ENCODE peak calls at places on chromosomes 2 and 18, in four cellular contexts. One of them, this sample, is unnamed.

GRCh38 chr2:85327757-85328617 is at the start of gene TGOLN2:
- DNase-seq in MM.1S: peak
- DNase-seq in HepG2: peak
- DNase-seq in AG04450: peak
- DNase-seq in this sample: peak

GRCh38 chr2:167181674-167182073 is 293.4 kb downstream of the XIRP2 start:
- DNase-seq in MM.1S: no peak
- DNase-seq in HepG2: no peak
- DNase-seq in AG04450: no peak
- DNase-seq in this sample: no peak

GRCh38 chr18:11488175-11488574 is 121.2 kb upstream of the SLC35G4 start:
- DNase-seq in MM.1S: no peak
- DNase-seq in HepG2: no peak
- DNase-seq in AG04450: no peak
- DNase-seq in this sample: no peak

GRCh38 chr2:101047774-101048173 is 45.7 kb downstream of the RPL31 start:
- DNase-seq in MM.1S: no peak
- DNase-seq in HepG2: no peak
- DNase-seq in AG04450: no peak
- DNase-seq in this sample: no peak

GRCh38 chr2:113136828-113137775 is 9.7 kb downstream of the IL1RN start:
- DNase-seq in MM.1S: peak
- DNase-seq in HepG2: peak
- DNase-seq in AG04450: peak
- DNase-seq in this sample: peak

GRCh38 chr2:234240917-234241316 is 190.4 kb downstream of the SPP2 start:
- DNase-seq in MM.1S: no peak
- DNase-seq in HepG2: no peak
- DNase-seq in AG04450: peak
- DNase-seq in this sample: no peak

GRCh38 chr2:196534533-196534932 is 105.0 kb upstream of the CCDC150 start:
- DNase-seq in MM.1S: no peak
- DNase-seq in HepG2: no peak
- DNase-seq in AG04450: no peak
- DNase-seq in this sample: no peak

GRCh38 chr2:144430722-144431163 is 89.2 kb downstream of the ZEB2 start:
- DNase-seq in MM.1S: no peak
- DNase-seq in HepG2: no peak
- DNase-seq in AG04450: peak
- DNase-seq in this sample: no peak

GRCh38 chr2:218437969-218438368 is 19.0 kb downstream of the VIL1 start:
- DNase-seq in MM.1S: no peak
- DNase-seq in HepG2: no peak
- DNase-seq in AG04450: no peak
- DNase-seq in this sample: no peak

GRCh38 chr2:61176755-61177726 is 15.1 kb downstream of the C2orf74 start:
- DNase-seq in MM.1S: peak
- DNase-seq in HepG2: peak
- DNase-seq in AG04450: peak
- DNase-seq in this sample: peak

GRCh38 chr2:235739704-235740415 is 246.0 kb downstream of the AGAP1 start:
- DNase-seq in MM.1S: no peak
- DNase-seq in HepG2: no peak
- DNase-seq in AG04450: no peak
- DNase-seq in this sample: no peak

GRCh38 chr2:211495339-211495738 is 938.9 kb downstream of the CPS1 start:
- DNase-seq in MM.1S: no peak
- DNase-seq in HepG2: no peak
- DNase-seq in AG04450: no peak
- DNase-seq in this sample: no peak

GRCh38 chr2:20110383-20110782 is 59.0 kb upstream of the LAPTM4A start:
- DNase-seq in MM.1S: no peak
- DNase-seq in HepG2: no peak
- DNase-seq in AG04450: no peak
- DNase-seq in this sample: no peak

GRCh38 chr2:55063713-55064323 is 13.6 kb upstream of the RTN4 start:
- DNase-seq in MM.1S: peak
- DNase-seq in HepG2: peak
- DNase-seq in AG04450: no peak
- DNase-seq in this sample: no peak

GRCh38 chr2:12287220-12287751 is 429.4 kb upstream of the TRIB2 start:
- DNase-seq in MM.1S: no peak
- DNase-seq in HepG2: no peak
- DNase-seq in AG04450: no peak
- DNase-seq in this sample: no peak

GRCh38 chr2:173706936-173707335 is 258.2 kb downstream of the SP3 start:
- DNase-seq in MM.1S: no peak
- DNase-seq in HepG2: no peak
- DNase-seq in AG04450: no peak
- DNase-seq in this sample: peak

GRCh38 chr2:237492137-237492890 is 5.3 kb downstream of the MLPH start:
- DNase-seq in MM.1S: no peak
- DNase-seq in HepG2: no peak
- DNase-seq in AG04450: no peak
- DNase-seq in this sample: no peak

GRCh38 chr2:144331652-144332355 is 188.1 kb downstream of the ZEB2 start:
- DNase-seq in MM.1S: no peak
- DNase-seq in HepG2: no peak
- DNase-seq in AG04450: no peak
- DNase-seq in this sample: peak

GRCh38 chr2:229342376-229342775 is 71.3 kb upstream of the PID1 start:
- DNase-seq in MM.1S: no peak
- DNase-seq in HepG2: peak
- DNase-seq in AG04450: no peak
- DNase-seq in this sample: peak

GRCh38 chr2:235098736-235099494 is 147.1 kb downstream of the SH3BP4 start:
- DNase-seq in MM.1S: no peak
- DNase-seq in HepG2: no peak
- DNase-seq in AG04450: no peak
- DNase-seq in this sample: no peak

GRCh38 chr2:101844055-101844635 is 146.6 kb downstream of the MAP4K4 start:
- DNase-seq in MM.1S: no peak
- DNase-seq in HepG2: no peak
- DNase-seq in AG04450: no peak
- DNase-seq in this sample: no peak

GRCh38 chr18:36153203-36153602 is 23.5 kb downstream of the ELP2 start:
- DNase-seq in MM.1S: no peak
- DNase-seq in HepG2: peak
- DNase-seq in AG04450: peak
- DNase-seq in this sample: no peak